ENCODE peak calls at places on chromosomes 2 and 18, in four cellular contexts. N is activated CD4-positive, alpha-beta T cell treated with anti-CD3 and anti-CD28 coated beads, Interleukin-2, amount 50 U/mL, for 1 hour; U is lower lobe of right lung; O is NCI-H2171. B is an unnamed sample.

GRCh38 chr2:119694994-119695521 is 16.1 kb downstream of the TMEM177 start:
- DNase-seq in O (peak; percentile 34), N (peak; percentile 17), U (no peak), B (peak; percentile 77)

GRCh38 chr2:45964226-45964841 is 312.9 kb downstream of the PRKCE start:
- DNase-seq in O (no peak), U (peak; percentile 63), N (no peak), B (no peak)

GRCh38 chr18:79400091-79400590 is 4.4 kb downstream of the NFATC1 start:
- DNase-seq in U (peak; percentile 87), O (no peak), N (peak; percentile 72), B (no peak)

GRCh38 chr2:158457826-158458616 is 1.3 kb downstream of the PKP4 start:
- DNase-seq in U (peak; percentile 89), N (peak; percentile 62), O (peak; percentile 65), B (peak; percentile 46)

GRCh38 chr2:99725810-99726209 is 236.0 kb upstream of the REV1 start:
- DNase-seq in U (no peak), O (no peak), N (no peak), B (no peak)

GRCh38 chr2:74516070-74516633 is 1.9 kb downstream of the TLX2 start:
- DNase-seq in O (no peak), N (peak; percentile 73), U (peak; percentile 74), B (no peak)

GRCh38 chr2:23689131-23689700 is 237.7 kb downstream of the ATAD2B start:
- DNase-seq in O (no peak), N (no peak), U (peak; percentile 33), B (no peak)

GRCh38 chr2:64288321-64288931 is 144.2 kb upstream of the PELI1 start:
- DNase-seq in U (no peak), O (no peak), N (no peak), B (no peak)

GRCh38 chr2:70645733-70646420 is 92.3 kb upstream of the TGFA start:
- DNase-seq in O (no peak), U (no peak), N (no peak), B (peak; percentile 9)

GRCh38 chr2:206713770-206714169 is 4.4 kb downstream of the DYTN start:
- DNase-seq in U (no peak), N (no peak), O (no peak), B (no peak)

GRCh38 chr2:24644032-24644431 is 149.2 kb downstream of the PTRHD1 start:
- DNase-seq in O (no peak), N (no peak), U (no peak), B (no peak)

GRCh38 chr2:121635371-121635770 is 13.9 kb downstream of the CLASP1 start:
- DNase-seq in O (peak; percentile 56), N (no peak), U (no peak), B (peak; percentile 56)

B was measured in DMS 273 treated with DMSO at 0.1 percent for 48 hours.